ENCODE peak calls at places on chromosomes 12 and 14, in ten cellular contexts. Q is MM.1S, Y is omental fat pad, R is lung, E is HFF-Myc, W is astrocyte of the spinal cord, M is mesothelial cell of epicardium, K is heart left ventricle, F is stomach, B is cardiac muscle cell. T is an unnamed sample.
A peak's percentile ranks its signal among the peaks of the same experiment; 100 is the strongest.

GRCh38 chr14:54975856-54976255 is 51.0 kb downstream of the WDHD1 start:
- DNase-seq in Q (no peak), R (no peak), K (no peak), M (no peak), W (no peak), E (no peak), B (no peak), Y (no peak), F (no peak), T (no peak)

GRCh38 chr12:109880938-109881337 is 597 bp upstream of the GLTP start:
- DNase-seq in B (peak; percentile 37), K (no peak), M (no peak), E (no peak), Q (no peak), R (no peak), W (no peak), F (no peak), Y (no peak), T (no peak)

GRCh38 chr14:104782086-104782822 is 13.3 kb downstream of the AKT1 start:
- DNase-seq in E (no peak), F (no peak), W (no peak), Q (no peak), K (no peak), R (no peak), M (no peak), B (no peak), Y (no peak), T (no peak)

GRCh38 chr12:111276189-111276588 is 92.7 kb downstream of the PHETA1 start:
- DNase-seq in R (no peak), M (no peak), E (no peak), K (no peak), B (no peak), Q (no peak), F (no peak), Y (no peak), W (no peak), T (no peak)

GRCh38 chr14:31261859-31262739 is 54.5 kb upstream of the HECTD1 start:
- DNase-seq in R (peak; percentile 72), K (no peak), W (peak; percentile 52), F (peak; percentile 75), Y (no peak), Q (no peak), M (no peak), B (no peak), E (no peak), T (no peak)

GRCh38 chr12:116818341-116818856 is 62.8 kb downstream of the HRK start:
- DNase-seq in F (peak; percentile 31), K (peak; percentile 58), Q (no peak), M (no peak), W (no peak), Y (no peak), E (no peak), B (peak; percentile 3), R (no peak), T (no peak)

GRCh38 chr12:11705010-11705409 is 55.5 kb downstream of the ETV6 start:
- DNase-seq in E (no peak), Q (no peak), M (no peak), F (no peak), B (no peak), K (no peak), R (no peak), Y (no peak), W (peak; percentile 91), T (no peak)

GRCh38 chr12:3218150-3218845 is 141.1 kb downstream of the TSPAN9 start:
- DNase-seq in B (peak; percentile 45), F (peak; percentile 41), W (peak; percentile 77), K (peak; percentile 88), R (peak; percentile 38), Q (no peak), M (peak; percentile 65), E (no peak), Y (peak; percentile 57), T (no peak)

GRCh38 chr12:108368089-108368488 is 29.0 kb upstream of the CMKLR1 start:
- DNase-seq in E (no peak), M (no peak), W (no peak), F (no peak), Y (no peak), B (no peak), K (no peak), Q (no peak), R (no peak), T (no peak)

GRCh38 chr14:38994721-38995120 is 108.3 kb downstream of the SEC23A start:
- DNase-seq in K (no peak), Y (no peak), E (no peak), Q (no peak), F (no peak), W (no peak), R (no peak), B (no peak), M (no peak), T (no peak)

GRCh38 chr14:89956294-89957009 is 725 bp downstream of the TDP1 start:
- DNase-seq in Y (peak; percentile 76), B (peak; percentile 8), Q (peak; percentile 73), M (peak; percentile 52), R (peak; percentile 54), W (peak; percentile 90), F (peak; percentile 68), K (peak; percentile 66), E (peak; percentile 65), T (peak; percentile 86)

DNA sequence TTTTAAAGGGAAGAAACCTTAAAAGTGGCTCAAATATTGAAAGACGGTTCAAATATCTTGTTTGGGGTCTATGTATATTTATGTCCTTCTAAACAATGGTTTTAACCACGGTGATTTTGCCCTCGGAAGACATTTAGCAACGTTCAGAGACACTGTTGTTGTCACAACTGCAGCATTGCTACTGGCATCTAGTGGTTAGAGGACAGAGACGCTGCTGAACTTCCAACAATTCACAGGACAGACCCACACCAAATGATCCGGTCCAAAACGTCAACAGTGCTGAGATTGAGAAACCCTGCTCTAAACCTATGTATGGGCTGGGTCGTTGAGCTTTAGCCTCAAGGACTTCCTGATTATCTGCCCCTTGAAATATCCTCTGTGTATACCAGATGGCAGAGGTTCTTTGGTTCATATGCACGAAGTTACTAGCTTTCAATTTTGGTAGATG is 1.7 kb downstream of the ANGEL1 start:
- DNase-seq in R (no peak), Y (no peak), W (peak; percentile 35), E (no peak), K (no peak), Q (peak; percentile 36), F (no peak), B (peak; percentile 19), M (no peak), T (no peak)
- TF ChIP-seq CTCF in R (peak; percentile 33), Y (no peak), W (peak; percentile 67), E (peak; percentile 53), K (peak; percentile 46), Q (peak; percentile 47), F (no peak), B (peak; percentile 58), M (no peak), T (peak; percentile 65)

GRCh38 chr14:74908861-74909341 is 14.2 kb downstream of the RPS6KL1 start:
- DNase-seq in R (no peak), W (no peak), Y (no peak), Q (no peak), E (no peak), K (no peak), F (no peak), M (no peak), B (no peak), T (no peak)

GRCh38 chr14:74907744-74908143 is 15.3 kb downstream of the RPS6KL1 start:
- DNase-seq in R (no peak), B (no peak), W (no peak), K (no peak), Q (no peak), Y (no peak), F (no peak), M (no peak), E (no peak), T (no peak)

GRCh38 chr14:74905595-74906142 is 17.4 kb downstream of the RPS6KL1 start:
- DNase-seq in K (peak; percentile 72), M (peak; percentile 86), Y (peak; percentile 88), W (peak; percentile 23), Q (peak; percentile 34), R (peak; percentile 74), F (peak; percentile 77), B (peak; percentile 79), E (no peak), T (peak; percentile 89)

GRCh38 chr14:74904623-74905503 is 18.2 kb downstream of the RPS6KL1 start:
- DNase-seq in R (no peak), K (no peak), M (no peak), B (no peak), Y (no peak), E (no peak), Q (no peak), F (no peak), W (no peak), T (no peak)

GRCh38 chr14:74906923-74907620 is 16.0 kb downstream of the RPS6KL1 start:
- DNase-seq in Q (no peak), F (no peak), W (no peak), R (no peak), B (no peak), Y (no peak), M (no peak), K (no peak), E (no peak), T (no peak)
- TF ChIP-seq CTCF in Q (peak; percentile 10), F (no peak), W (peak; percentile 36), R (no peak), B (peak; percentile 17), Y (no peak), M (no peak), K (no peak), E (peak; percentile 35), T (no peak)

GRCh38 chr12:120620624-120621023 is 19.8 kb upstream of the CABP1 start:
- DNase-seq in F (peak; percentile 51), B (no peak), Q (no peak), R (no peak), E (no peak), M (no peak), K (no peak), Y (no peak), W (no peak), T (no peak)

GRCh38 chr12:120630139-120630895 is 10.1 kb upstream of the CABP1 start:
- DNase-seq in W (no peak), Q (no peak), R (no peak), B (no peak), M (no peak), K (no peak), E (no peak), Y (no peak), F (no peak), T (no peak)

GRCh38 chr12:120631097-120631496 is 9.3 kb upstream of the CABP1 start:
- DNase-seq in E (no peak), R (no peak), W (no peak), K (no peak), B (no peak), M (no peak), F (no peak), Y (no peak), Q (no peak), T (no peak)

GRCh38 chr12:120628919-120629318 is 11.5 kb upstream of the CABP1 start:
- DNase-seq in M (no peak), W (no peak), F (peak; percentile 32), Q (no peak), K (no peak), B (peak; percentile 64), R (no peak), E (no peak), Y (no peak), T (no peak)

GRCh38 chr12:120625557-120626419 is 14.6 kb upstream of the CABP1 start:
- DNase-seq in W (no peak), Y (no peak), K (no peak), Q (peak; percentile 62), F (no peak), E (no peak), M (no peak), R (no peak), B (no peak), T (no peak)
- TF ChIP-seq CTCF in W (no peak), Y (no peak), K (no peak), Q (peak; percentile 14), F (no peak), E (peak; percentile 11), M (peak; percentile 22), R (no peak), B (no peak), T (no peak)

GRCh38 chr12:55715833-55716581 is at the start of gene BLOC1S1:
- DNase-seq in E (peak; percentile 76), Q (peak; percentile 95), Y (peak; percentile 91), M (peak; percentile 92), K (peak; percentile 93), B (peak; percentile 91), R (peak; percentile 94), F (peak; percentile 96), W (peak; percentile 96), T (peak; percentile 96)
- TF ChIP-seq CTCF in E (no peak), Q (no peak), Y (no peak), M (no peak), K (peak; percentile 14), B (no peak), R (no peak), F (no peak), W (no peak), T (no peak)